ENCODE peak calls at places on chromosomes 1 and 21, in ten cellular contexts. F is breast epithelium, D is AG04450, A is cardiac muscle cell, E is cardiac fibroblast, M is PC-9, G is dorsolateral prefrontal cortex, N is AG09309, V is pancreas, W is colonic mucosa. J is an unnamed sample.

GRCh38 chr1:27606708-27607238 is 2.8 kb upstream of the AHDC1 start:
- DNase-seq in F (no peak), D (no peak), A (no peak), E (peak), M (no peak), G (no peak), N (no peak), V (no peak), W (no peak), J (no peak)

GRCh38 chr1:31335007-31335406 is 37.9 kb downstream of the FABP3 start:
- DNase-seq in F (no peak), D (peak), A (peak), E (peak), M (no peak), G (no peak), N (peak), V (no peak), W (no peak), J (peak)

GRCh38 chr21:17466166-17466565 is 46.7 kb upstream of the CXADR start:
- DNase-seq in F (no peak), D (no peak), A (no peak), E (peak), M (peak), G (no peak), N (no peak), V (no peak), W (peak), J (peak)

GRCh38 chr21:46118871-46119564 is 21.1 kb downstream of the COL6A2 start:
- DNase-seq in F (no peak), D (no peak), A (no peak), E (no peak), M (no peak), G (peak), N (no peak), V (no peak), W (no peak), J (no peak)

GRCh38 chr1:151134396-151134795 is 12.0 kb downstream of the SEMA6C start:
- DNase-seq in F (no peak), D (no peak), A (no peak), E (no peak), M (no peak), G (no peak), N (no peak), V (no peak), W (no peak), J (no peak)

GRCh38 chr1:25771246-25772114 is 28.5 kb upstream of the SELENON start:
- DNase-seq in F (no peak), D (no peak), A (peak), E (peak), M (no peak), G (no peak), N (no peak), V (peak), W (peak), J (no peak)

GRCh38 chr1:39567302-39567701 is 9.3 kb downstream of the PABPC4 start:
- DNase-seq in F (no peak), D (no peak), A (no peak), E (no peak), M (no peak), G (no peak), N (no peak), V (peak), W (no peak), J (no peak)

GRCh38 chr1:97114842-97115241 is 393.3 kb downstream of the PTBP2 start:
- DNase-seq in F (no peak), D (no peak), A (no peak), E (no peak), M (no peak), G (no peak), N (no peak), V (no peak), W (no peak), J (no peak)

GRCh38 chr1:19922015-19922688 is 1.3 kb downstream of the PLA2G2E start:
- DNase-seq in F (no peak), D (no peak), A (no peak), E (no peak), M (peak), G (no peak), N (no peak), V (no peak), W (no peak), J (no peak)

GRCh38 chr1:155000475-155000724 is 2.2 kb upstream of the ZBTB7B start:
- DNase-seq in F (no peak), D (no peak), A (no peak), E (no peak), M (no peak), G (no peak), N (no peak), V (no peak), W (peak), J (no peak)

GRCh38 chr1:55951291-55951690 is 628.1 kb downstream of the PLPP3 start:
- DNase-seq in F (no peak), D (no peak), A (no peak), E (peak), M (no peak), G (no peak), N (no peak), V (no peak), W (no peak), J (no peak)

GRCh38 chr21:19244502-19245187 is 841.1 kb upstream of the TMPRSS15 start:
- DNase-seq in F (no peak), D (no peak), A (no peak), E (no peak), M (no peak), G (no peak), N (no peak), V (no peak), W (no peak), J (no peak)

GRCh38 chr1:181557313-181557712 is 74.0 kb downstream of the CACNA1E start:
- DNase-seq in F (no peak), D (no peak), A (no peak), E (no peak), M (no peak), G (no peak), N (no peak), V (no peak), W (no peak), J (no peak)

GRCh38 chr1:1460540-1461130 is 10.9 kb upstream of the ATAD3B start:
- DNase-seq in F (no peak), D (no peak), A (no peak), E (no peak), M (no peak), G (no peak), N (no peak), V (no peak), W (no peak), J (no peak)

GRCh38 chr1:1462318-1462966 is 9.1 kb upstream of the ATAD3B start:
- DNase-seq in F (peak), D (no peak), A (peak), E (peak), M (peak), G (no peak), N (no peak), V (peak), W (no peak), J (no peak)

GRCh38 chr1:1463312-1463711 is 8.3 kb upstream of the ATAD3B start:
- DNase-seq in F (no peak), D (no peak), A (no peak), E (no peak), M (no peak), G (no peak), N (no peak), V (no peak), W (no peak), J (no peak)

DNA sequence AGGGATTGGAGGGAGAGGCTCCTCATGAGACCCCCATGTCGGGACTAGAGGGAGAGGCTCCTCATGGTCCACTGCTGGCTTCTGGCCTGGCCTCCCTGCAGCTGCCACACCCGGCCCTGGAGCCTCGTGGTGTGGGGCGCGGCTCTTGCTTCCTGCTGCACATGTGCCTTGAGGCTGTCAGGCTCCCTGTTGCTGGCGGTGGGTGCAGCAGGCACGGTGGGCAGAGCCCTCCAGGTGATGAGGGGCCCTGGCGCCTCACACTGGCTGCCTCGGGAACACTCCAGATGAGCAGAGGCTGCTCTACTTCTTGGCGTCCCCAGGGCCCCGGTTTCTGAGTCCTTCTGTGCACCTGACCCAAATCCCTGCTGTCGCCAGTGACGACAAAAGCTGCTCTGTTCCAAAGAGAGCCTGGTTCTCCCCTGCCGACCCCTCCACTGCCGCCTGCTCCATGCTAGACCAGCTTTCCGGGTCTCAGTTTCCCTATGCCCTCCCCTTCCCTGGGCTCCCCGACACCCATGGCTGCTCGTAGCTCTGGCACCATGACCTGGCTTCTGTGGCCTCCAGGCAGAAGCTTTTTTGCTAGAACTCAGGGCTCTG is 9.7 kb upstream of the ATAD3B start:
- DNase-seq in F (no peak), D (no peak), A (no peak), E (no peak), M (peak), G (no peak), N (no peak), V (no peak), W (no peak), J (no peak)
- H3K4me3 ChIP-seq in F (peak), D (no peak), A (no peak), E (no peak), M (no peak), G (no peak), N (no peak), V (peak), W (no peak), J (no peak)

GRCh38 chr1:93679546-93679945 is 2.1 kb downstream of the BCAR3 start:
- DNase-seq in F (no peak), D (no peak), A (no peak), E (peak), M (no peak), G (no peak), N (no peak), V (no peak), W (no peak), J (no peak)

GRCh38 chr1:93681095-93681548 is 515 bp downstream of the BCAR3 start:
- DNase-seq in F (no peak), D (no peak), A (peak), E (peak), M (no peak), G (no peak), N (no peak), V (no peak), W (no peak), J (no peak)

GRCh38 chr1:93681549-93682412 is at the start of gene BCAR3:
- DNase-seq in F (peak), D (no peak), A (peak), E (peak), M (peak), G (peak), N (no peak), V (peak), W (peak), J (peak)

GRCh38 chr1:93678966-93679480 is 2.6 kb downstream of the BCAR3 start:
- DNase-seq in F (no peak), D (no peak), A (no peak), E (peak), M (no peak), G (no peak), N (no peak), V (no peak), W (no peak), J (no peak)

DNA sequence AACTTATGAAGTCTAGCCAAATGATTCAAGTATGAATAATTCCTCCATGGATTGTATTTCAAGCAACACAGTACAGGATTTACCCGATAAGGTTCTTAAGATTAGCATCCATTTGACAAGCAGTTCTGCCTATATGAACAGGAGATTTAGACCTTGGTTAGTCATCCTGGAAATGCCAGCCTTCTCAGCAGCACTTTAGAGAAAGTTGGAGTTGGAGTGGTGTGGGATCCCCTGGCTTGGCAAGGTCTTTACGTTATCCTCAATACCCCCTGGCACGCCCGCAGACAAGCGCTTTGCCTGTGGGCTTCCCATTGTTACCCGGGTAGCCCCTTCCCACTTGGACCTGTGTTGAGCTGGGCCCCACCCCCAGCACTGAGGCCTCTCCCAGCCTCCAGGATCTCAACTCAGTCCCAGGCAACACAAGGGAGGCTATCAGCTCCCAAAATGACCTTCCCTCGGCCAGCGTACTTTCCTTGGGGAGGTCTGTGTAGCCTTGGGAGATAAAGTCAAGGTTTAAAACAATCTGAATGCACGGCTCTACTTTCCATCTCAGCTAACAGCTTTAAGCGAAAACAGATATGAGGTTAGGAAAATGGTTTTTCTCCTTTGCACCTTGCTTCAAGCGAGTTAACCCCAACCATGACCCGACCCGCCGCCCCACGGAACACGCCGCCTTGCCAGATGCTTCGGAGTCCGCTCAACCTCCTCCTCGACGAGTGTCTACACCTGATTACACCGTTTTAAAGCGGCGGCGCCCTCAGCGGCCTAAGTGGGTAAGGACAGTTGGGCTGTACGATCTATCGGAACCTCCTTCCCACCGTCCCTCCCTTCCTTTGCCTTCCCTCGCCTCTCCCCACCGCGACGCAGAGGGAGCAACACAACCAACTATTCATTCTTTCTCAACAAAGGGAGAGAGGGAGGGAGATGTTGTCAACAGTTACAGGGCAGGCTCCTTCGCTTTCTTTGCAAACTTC is 1.2 kb downstream of the BCAR3 start:
- DNase-seq in F (peak), D (peak), A (peak), E (peak), M (peak), G (peak), N (peak), V (peak), W (peak), J (peak)
- TF ChIP-seq CTCF in F (peak), D (peak), A (peak), E (peak), M (peak), G (peak), N (peak), V (no peak), W (peak), J (peak)

GRCh38 chr21:38761531-38761930 is 44.2 kb upstream of the ETS2 start:
- DNase-seq in F (no peak), D (no peak), A (peak), E (no peak), M (no peak), G (no peak), N (no peak), V (no peak), W (no peak), J (no peak)
- H3K4me3 ChIP-seq in F (no peak), D (no peak), A (no peak), E (no peak), M (no peak), G (no peak), N (no peak), V (no peak), W (no peak), J (no peak)

GRCh38 chr1:246448373-246448772 is 58.7 kb downstream of the SMYD3 start:
- DNase-seq in F (no peak), D (no peak), A (no peak), E (no peak), M (no peak), G (no peak), N (no peak), V (no peak), W (no peak), J (no peak)

GRCh38 chr1:246454655-246455054 is 52.4 kb downstream of the SMYD3 start:
- DNase-seq in F (no peak), D (no peak), A (no peak), E (no peak), M (no peak), G (no peak), N (no peak), V (no peak), W (no peak), J (no peak)

GRCh38 chr1:246447501-246447900 is 59.6 kb downstream of the SMYD3 start:
- DNase-seq in F (no peak), D (no peak), A (no peak), E (peak), M (no peak), G (no peak), N (no peak), V (no peak), W (no peak), J (no peak)

GRCh38 chr1:246455487-246455886 is 51.6 kb downstream of the SMYD3 start:
- DNase-seq in F (no peak), D (no peak), A (no peak), E (no peak), M (no peak), G (no peak), N (no peak), V (no peak), W (no peak), J (no peak)

DNA sequence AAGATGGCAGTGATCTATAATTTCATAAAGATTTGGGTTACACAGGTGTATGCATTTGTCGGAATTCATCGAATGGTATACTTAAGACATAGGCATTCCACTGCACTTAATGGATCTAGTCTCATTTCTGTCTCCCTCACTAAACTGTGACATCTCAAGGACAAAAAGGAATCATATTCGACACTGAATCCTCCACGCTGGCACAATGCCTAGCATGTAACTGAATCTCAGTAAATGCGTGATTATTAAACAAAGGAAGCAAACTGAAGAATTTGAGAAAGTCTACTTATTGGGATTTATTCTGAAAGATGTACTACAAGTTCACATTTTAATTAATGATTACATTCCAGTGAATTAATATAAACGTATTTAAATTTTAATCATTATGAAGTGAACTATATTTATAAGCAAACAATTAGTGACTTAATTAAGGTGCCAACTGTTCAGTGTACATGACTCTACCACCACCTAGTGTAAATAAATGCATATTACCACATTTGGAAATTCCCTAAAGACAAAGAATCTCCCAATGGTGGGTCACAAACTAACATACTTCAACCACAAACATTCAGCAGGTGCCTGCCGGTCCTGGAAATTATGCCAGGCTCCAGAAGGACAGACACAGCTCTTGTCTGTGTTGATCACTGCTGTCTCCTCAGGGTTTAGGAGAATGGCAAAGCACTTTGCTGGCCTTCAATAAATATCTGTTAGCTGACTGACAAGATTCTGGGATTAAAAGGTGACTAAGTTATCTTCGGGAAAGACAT is 56.4 kb downstream of the SMYD3 start:
- DNase-seq in F (no peak), D (no peak), A (peak), E (peak), M (no peak), G (no peak), N (no peak), V (no peak), W (no peak), J (peak)
- TF ChIP-seq CTCF in F (peak), D (peak), A (peak), E (peak), M (peak), G (peak), N (peak), V (peak), W (peak), J (peak)